ENCODE peak calls at places on chromosomes 13 and 19, in six cellular contexts. Q is heart right ventricle, G is fibroblast of the aortic adventitia, E is AG09309, S is GM12864, T is HL-60. K is an unnamed sample.

GRCh38 chr13:43140985-43141384 is 117.6 kb downstream of the DNAJC15 start:
- DNase-seq in E (no peak), G (no peak), S (no peak), Q (no peak), T (no peak), K (no peak)

GRCh38 chr13:50685491-50685890 is 158.0 kb downstream of the DLEU7 start:
- DNase-seq in G (peak), Q (peak), T (no peak), E (no peak), S (no peak), K (no peak)

GRCh38 chr13:80009760-80010159 is 331.2 kb downstream of the SPRY2 start:
- DNase-seq in G (no peak), S (no peak), T (no peak), Q (no peak), E (no peak), K (no peak)

GRCh38 chr19:55624109-55625003 is at the start of gene ZNF784:
- DNase-seq in S (no peak), T (peak), E (no peak), G (peak), Q (peak), K (peak)

GRCh38 chr13:109955598-109955997 is 169.2 kb upstream of the IRS2 start:
- DNase-seq in Q (no peak), T (no peak), S (no peak), E (no peak), G (peak), K (no peak)

GRCh38 chr13:97252735-97253134 is 30.6 kb downstream of the MBNL2 start:
- DNase-seq in T (no peak), S (no peak), G (no peak), Q (no peak), E (no peak), K (no peak)

GRCh38 chr19:17926044-17926443 is 6.8 kb upstream of the CCDC124 start:
- DNase-seq in T (no peak), Q (no peak), G (no peak), E (no peak), S (no peak), K (no peak)

GRCh38 chr19:3062165-3063105 is at the start of gene TLE5:
- DNase-seq in E (no peak), T (no peak), G (no peak), S (peak), Q (peak), K (peak)

GRCh38 chr13:37869756-37870488 is at the start of gene TRPC4:
- DNase-seq in Q (peak), E (peak), G (peak), S (no peak), T (no peak), K (no peak)

GRCh38 chr19:48543121-48543710 is 8.8 kb upstream of the SULT2B1 start:
- DNase-seq in G (peak), T (peak), Q (no peak), E (no peak), S (no peak), K (no peak)

GRCh38 chr13:102693250-102693649 is 1.6 kb downstream of the METTL21C start:
- DNase-seq in E (no peak), S (no peak), Q (no peak), T (no peak), G (no peak), K (no peak)

GRCh38 chr13:40102854-40103253 is 447.4 kb downstream of the COG6 start:
- DNase-seq in S (no peak), G (peak), E (peak), T (no peak), Q (no peak), K (no peak)

GRCh38 chr19:44367024-44367423 is 10.5 kb upstream of the ZNF112 start:
- DNase-seq in Q (no peak), T (no peak), S (no peak), E (no peak), G (no peak), K (no peak)

GRCh38 chr19:52336976-52337375 is 933 bp downstream of the ZNF610 start:
- DNase-seq in Q (no peak), T (no peak), S (no peak), E (no peak), G (peak), K (no peak)

GRCh38 chr13:58119351-58119750 is 487.8 kb downstream of the PCDH17 start:
- DNase-seq in S (no peak), Q (no peak), E (no peak), T (no peak), G (no peak), K (no peak)

GRCh38 chr19:50292216-50292827 is 36.9 kb downstream of the KCNC3 start:
- DNase-seq in E (no peak), S (no peak), T (no peak), G (no peak), Q (no peak), K (no peak)

GRCh38 chr19:13023666-13024065 is 28.4 kb downstream of the NFIX start:
- DNase-seq in T (no peak), G (peak), Q (no peak), S (no peak), E (no peak), K (no peak)

GRCh38 chr19:16896098-16896912 is 7.5 kb downstream of the F2RL3 start:
- DNase-seq in Q (no peak), S (no peak), E (no peak), T (no peak), G (no peak), K (no peak)

GRCh38 chr19:2711175-2711936 is 8.9 kb upstream of the GNG7 start:
- DNase-seq in G (peak), S (no peak), E (no peak), Q (no peak), T (peak), K (no peak)

GRCh38 chr13:98496239-98496668 is 80.7 kb downstream of the STK24 start:
- DNase-seq in E (no peak), Q (no peak), G (peak), T (no peak), S (no peak), K (no peak)

GRCh38 chr13:102402292-102402691 is 444 bp upstream of the FGF14 start:
- DNase-seq in E (no peak), S (no peak), T (no peak), G (peak), Q (peak), K (no peak)

GRCh38 chr19:47012620-47013019 is 7.0 kb upstream of the NPAS1 start:
- DNase-seq in G (no peak), S (no peak), Q (no peak), E (no peak), T (no peak), K (no peak)

GRCh38 chr19:39264306-39265290 is 3.6 kb upstream of the IFNL2 start:
- DNase-seq in E (no peak), S (no peak), G (no peak), Q (no peak), T (no peak), K (no peak)

GRCh38 chr19:994516-994915 is 5.7 kb upstream of the GRIN3B start:
- DNase-seq in S (no peak), T (no peak), Q (no peak), G (no peak), E (no peak), K (no peak)

GRCh38 chr19:995051-995827 is 5.0 kb upstream of the GRIN3B start:
- DNase-seq in E (no peak), T (no peak), G (no peak), Q (no peak), S (no peak), K (no peak)

GRCh38 chr19:998064-998463 is 2.2 kb upstream of the GRIN3B start:
- DNase-seq in S (no peak), Q (no peak), E (no peak), G (no peak), T (no peak), K (no peak)

GRCh38 chr19:993831-994393 is 6.3 kb upstream of the GRIN3B start:
- DNase-seq in E (no peak), Q (no peak), G (no peak), T (no peak), S (no peak), K (no peak)

GRCh38 chr19:996051-996838 is 4.0 kb upstream of the GRIN3B start:
- DNase-seq in Q (no peak), G (peak), E (no peak), S (no peak), T (no peak), K (peak)
- H3K4me3 ChIP-seq in Q (no peak), G (peak), E (peak), S (no peak), T (no peak), K (no peak)

GRCh38 chr13:48647625-48648024 is 6.1 kb upstream of the CYSLTR2 start:
- DNase-seq in G (no peak), Q (no peak), S (no peak), T (no peak), E (no peak), K (no peak)
- TF ChIP-seq CTCF in G (no peak), Q (no peak), S (peak), T (no peak), E (no peak), K (peak)

DNA sequence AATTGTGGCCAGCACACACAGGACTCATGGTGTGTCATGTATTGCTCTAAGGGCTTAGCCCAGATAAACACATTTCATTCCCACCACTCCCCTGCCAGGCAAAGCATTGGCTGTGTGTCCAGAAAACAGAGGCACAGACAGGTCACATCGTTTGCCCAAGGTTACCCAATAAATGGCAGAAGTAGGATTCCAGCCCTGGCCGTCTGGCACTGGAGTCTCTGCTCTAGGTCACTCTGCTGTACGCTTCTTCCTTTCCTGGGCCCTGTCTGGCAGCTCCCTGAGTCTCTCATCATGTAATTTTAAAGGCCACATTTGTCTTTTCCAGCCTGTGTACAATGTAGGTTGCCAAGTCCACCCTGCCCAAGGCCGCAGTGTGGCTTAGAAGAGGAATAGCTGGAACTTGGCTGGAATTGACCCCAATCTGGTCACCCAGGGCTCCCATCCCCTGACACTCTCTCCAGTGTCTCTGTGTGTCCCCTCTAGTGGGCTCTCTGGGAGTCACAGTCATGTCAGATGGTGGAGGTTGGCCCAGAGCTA is 264.5 kb upstream of the TSHZ3 start:
- DNase-seq in Q (no peak), T (no peak), E (no peak), S (no peak), G (no peak), K (no peak)
- H3K4me3 ChIP-seq in Q (no peak), T (no peak), E (no peak), S (no peak), G (no peak), K (no peak)

GRCh38 chr13:54415753-54416366 is 1387.2 kb downstream of the OLFM4 start:
- DNase-seq in T (no peak), Q (no peak), G (no peak), E (no peak), S (no peak), K (no peak)
- TF ChIP-seq CTCF in T (no peak), Q (no peak), G (no peak), E (no peak), S (no peak), K (no peak)